ENCODE peak calls at places on chromosomes 3 and 15, in four cellular contexts. J is SK-N-SH, E is HepG2, P is K562. R is an unnamed sample.
A peak's percentile ranks its signal among the peaks of the same experiment; 100 is the strongest.

GRCh38 chr15:92012368-92012629 is 158.8 kb downstream of the SLCO3A1 start:
- DNase-seq in J (no peak), E (no peak), P (no peak), R (no peak)

GRCh38 chr15:62711691-62712454 is 330.7 kb upstream of the TPM1 start:
- DNase-seq in E (no peak), J (no peak), P (no peak), R (no peak)

GRCh38 chr3:188631291-188632010 is 477.5 kb downstream of the LPP start:
- DNase-seq in E (peak; percentile 27), J (no peak), P (no peak), R (no peak)

GRCh38 chr3:44104668-44105321 is 136.9 kb upstream of the TOPAZ1 start:
- DNase-seq in J (no peak), P (no peak), E (no peak), R (no peak)

GRCh38 chr3:57809609-57809968 is 53.5 kb downstream of the SLMAP start:
- DNase-seq in J (no peak), P (no peak), E (no peak), R (no peak)

GRCh38 chr3:136632625-136633081 is 119.5 kb downstream of the STAG1 start:
- DNase-seq in E (peak; percentile 80), P (no peak), J (no peak), R (no peak)

GRCh38 chr3:11764931-11765363 is 81.7 kb downstream of the TAMM41 start:
- DNase-seq in P (no peak), J (no peak), E (no peak), R (no peak)

GRCh38 chr15:69150336-69150735 is 10.1 kb upstream of the GLCE start:
- DNase-seq in E (no peak), J (no peak), P (no peak), R (no peak)

GRCh38 chr3:186909078-186909853 is 21.1 kb upstream of the ST6GAL1 start:
- DNase-seq in E (peak; percentile 37), P (peak; percentile 52), J (no peak), R (peak; percentile 50)
- TF ChIP-seq FOXJ3 in E (no peak), P (no peak), J (no peak), R (no peak)

GRCh38 chr15:49844390-49844789 is 223.5 kb downstream of the DTWD1 start:
- DNase-seq in E (peak; percentile 35), J (no peak), P (no peak), R (no peak)

GRCh38 chr15:49847937-49848823 is 227.3 kb downstream of the DTWD1 start:
- DNase-seq in J (no peak), P (no peak), E (no peak), R (no peak)

GRCh38 chr15:49843725-49844124 is 222.9 kb downstream of the DTWD1 start:
- DNase-seq in E (no peak), P (no peak), J (no peak), R (no peak)

GRCh38 chr15:49848824-49849209 is 228.0 kb downstream of the DTWD1 start:
- DNase-seq in J (no peak), E (no peak), P (no peak), R (no peak)

DNA sequence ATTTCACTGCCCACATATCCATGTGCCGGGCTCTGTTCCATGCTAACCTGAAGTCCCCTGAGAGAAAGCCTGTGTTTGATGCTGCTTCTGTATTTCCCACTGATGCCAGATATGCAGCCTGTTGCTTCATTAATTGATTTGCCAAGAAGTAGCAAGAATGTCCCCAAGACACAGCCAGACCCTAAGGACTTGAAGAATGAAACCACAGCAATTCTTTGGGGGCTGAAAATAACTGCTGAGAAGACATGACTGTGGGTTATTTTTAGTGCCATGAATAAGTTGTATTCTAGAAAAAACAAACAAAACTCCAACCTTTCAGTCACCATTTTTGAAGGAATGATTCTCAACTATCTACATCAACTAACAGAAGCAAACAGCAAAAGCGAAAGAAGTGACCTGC is 226.6 kb downstream of the DTWD1 start:
- DNase-seq in P (no peak), E (no peak), J (no peak), R (no peak)
- TF ChIP-seq FOXJ3 in P (no peak), E (no peak), J (no peak), R (no peak)

GRCh38 chr15:24956131-24956838 is 1.5 kb downstream of the SNRPN start:
- DNase-seq in E (peak; percentile 59), J (peak; percentile 79), P (no peak), R (peak; percentile 67)

GRCh38 chr15:24957691-24958090 is 2.9 kb downstream of the SNRPN start:
- DNase-seq in P (no peak), J (no peak), E (no peak), R (no peak)

GRCh38 chr15:24955549-24955929 is 752 bp downstream of the SNRPN start:
- DNase-seq in J (peak; percentile 32), P (no peak), E (no peak), R (no peak)

GRCh38 chr15:24954783-24955548 is at the start of the genes SNRPN and SNURF:
- DNase-seq in E (peak; percentile 30), J (peak; percentile 81), P (no peak), R (peak; percentile 80)
- TF ChIP-seq FOXJ3 in E (no peak), J (no peak), P (no peak), R (no peak)

GRCh38 chr3:176919836-176920760 is 277.2 kb downstream of the TBL1XR1 start:
- DNase-seq in P (no peak), J (no peak), E (peak; percentile 18), R (no peak)

GRCh38 chr3:176916777-176917176 is 280.5 kb downstream of the TBL1XR1 start:
- DNase-seq in P (no peak), J (no peak), E (no peak), R (peak; percentile 47)

GRCh38 chr3:176926034-176926433 is 271.2 kb downstream of the TBL1XR1 start:
- DNase-seq in P (no peak), E (no peak), J (no peak), R (no peak)

GRCh38 chr3:176926688-176927087 is 270.6 kb downstream of the TBL1XR1 start:
- DNase-seq in E (no peak), J (no peak), P (no peak), R (no peak)

DNA sequence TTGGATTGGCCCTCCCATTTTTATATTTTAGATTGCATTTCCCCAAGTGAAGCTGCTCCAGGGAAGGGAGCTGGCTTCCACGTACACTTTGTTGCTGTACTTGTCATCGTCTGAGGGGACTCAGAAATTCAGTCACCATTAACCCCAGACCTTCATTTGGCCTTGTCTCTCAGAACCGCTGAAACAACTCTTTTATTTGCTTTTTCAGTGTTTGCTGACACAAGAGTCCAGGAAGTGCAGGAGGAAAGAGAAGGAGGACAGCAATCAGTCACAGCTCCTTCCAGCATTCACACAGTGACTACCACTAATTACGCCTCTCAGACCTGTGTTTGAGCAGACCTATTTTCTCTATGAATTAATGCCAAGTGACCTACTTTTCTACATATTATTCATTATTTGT is 276.5 kb downstream of the TBL1XR1 start:
- DNase-seq in J (no peak), E (peak; percentile 53), P (no peak), R (no peak)
- TF ChIP-seq FOXJ3 in J (no peak), E (no peak), P (no peak), R (no peak)

GRCh38 chr3:9168230-9168629 is 81.2 kb downstream of the SRGAP3 start:
- DNase-seq in P (no peak), E (no peak), J (no peak), R (peak; percentile 44)
- TF ChIP-seq FOXJ3 in P (no peak), E (no peak), J (no peak), R (no peak)

DNA sequence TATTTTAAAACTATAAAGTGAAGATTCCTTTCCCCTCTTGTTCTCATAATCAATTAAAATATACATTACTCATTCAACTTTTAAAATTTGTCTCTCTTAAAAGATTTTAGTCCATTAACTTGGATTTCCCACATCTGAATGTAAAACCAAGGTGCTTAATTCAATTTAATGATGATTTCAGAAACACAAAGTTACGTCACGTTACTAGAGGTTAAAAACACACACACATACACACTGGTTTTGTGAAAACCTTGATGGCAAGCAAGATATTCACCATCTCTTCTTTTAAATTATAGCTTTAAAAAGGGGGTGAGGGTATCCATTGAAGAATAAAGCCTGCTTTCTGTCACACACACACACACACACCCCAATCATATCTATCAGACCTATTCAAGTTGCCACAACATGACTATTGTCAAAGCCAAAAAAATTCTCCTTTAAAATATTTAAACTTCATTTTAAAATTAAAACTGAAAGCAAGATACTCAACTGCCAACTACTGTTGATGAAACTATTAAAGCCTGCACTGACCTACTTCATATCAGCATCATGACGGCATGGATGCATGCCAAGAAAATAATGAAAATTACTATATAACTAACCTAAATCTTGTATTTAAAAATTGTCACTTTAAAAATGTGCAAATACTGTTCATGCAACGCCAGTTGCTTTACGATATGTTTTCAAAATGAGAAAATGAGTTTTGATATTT is 2.1 kb downstream of the RFX7 start:
- DNase-seq in P (no peak), J (no peak), E (no peak), R (no peak)
- TF ChIP-seq FOXJ3 in P (no peak), J (no peak), E (no peak), R (no peak)

DNA sequence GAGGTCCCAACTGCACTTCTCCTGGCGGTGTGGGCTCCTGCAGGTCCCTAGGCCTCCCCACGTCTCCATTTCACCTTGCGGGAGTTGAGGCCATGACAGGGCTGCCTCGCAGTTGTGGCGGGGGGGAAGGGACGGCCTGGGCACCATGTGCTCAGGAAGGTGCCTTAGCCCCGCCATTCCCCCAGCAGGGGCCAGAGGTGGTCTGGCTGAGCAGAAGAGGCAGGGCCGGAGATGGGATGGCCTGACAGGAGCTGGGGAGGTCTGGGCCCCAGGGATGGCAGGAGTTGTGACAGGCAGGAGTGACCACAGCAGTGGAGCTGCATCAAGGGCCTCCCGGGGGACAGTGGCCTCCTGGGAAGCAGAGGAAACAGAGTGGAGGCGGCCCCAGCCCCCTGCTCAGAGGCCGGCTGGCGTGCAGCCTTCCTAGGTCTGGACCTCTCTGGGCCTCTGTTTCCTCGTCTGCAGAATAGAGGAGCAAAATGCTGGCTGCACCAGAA is 18.7 kb upstream of the KLF15 start:
- DNase-seq in P (no peak), E (no peak), J (no peak), R (peak; percentile 11)
- TF ChIP-seq FOXJ3 in P (no peak), E (no peak), J (no peak), R (no peak)

GRCh38 chr3:45994661-45995369 is 809 bp downstream of the FYCO1 start:
- DNase-seq in J (peak; percentile 59), P (peak; percentile 70), E (peak; percentile 7), R (peak; percentile 38)
- TF ChIP-seq FOXJ3 in J (no peak), P (no peak), E (no peak), R (no peak)